ENCODE peak calls at places on chromosomes 11 and 22, in eight cellular contexts. X is psoas muscle, G is GM23248, V is RCC 7860, N is GM12865, U is Karpas-422, F is RKO, B is non-pigmented ciliary epithelial cell. S is an unnamed sample.

GRCh38 chr11:111707039-111707690 is 59.0 kb downstream of the PPP2R1B start:
- DNase-seq in B (no peak), X (peak), N (no peak), F (no peak), V (no peak), G (peak), U (no peak), S (no peak)

GRCh38 chr11:119910056-119910455 is 181.1 kb upstream of the NECTIN1 start:
- DNase-seq in U (no peak), N (no peak), B (no peak), F (no peak), V (no peak), G (no peak), X (no peak), S (no peak)

GRCh38 chr11:71429701-71430100 is 18.5 kb downstream of the DHCR7 start:
- DNase-seq in X (no peak), B (no peak), U (no peak), G (no peak), F (no peak), N (no peak), V (no peak), S (no peak)

GRCh38 chr11:506238-506949 is 648 bp downstream of the RNH1 start:
- DNase-seq in F (peak), U (peak), G (peak), X (peak), B (peak), N (peak), V (peak), S (peak)

GRCh38 chr11:2794947-2795346 is 90.6 kb downstream of the CDKN1C start:
- DNase-seq in U (no peak), V (no peak), X (peak), G (no peak), B (no peak), F (no peak), N (no peak), S (no peak)

GRCh38 chr11:101010899-101011298 is 118.7 kb downstream of the PGR start:
- DNase-seq in U (no peak), X (no peak), G (no peak), B (no peak), V (no peak), F (peak), N (no peak), S (no peak)

GRCh38 chr11:35529971-35530495 is 4.6 kb upstream of the PAMR1 start:
- DNase-seq in V (peak), B (peak), G (peak), F (no peak), U (no peak), N (no peak), X (no peak), S (no peak)

GRCh38 chr11:1102221-1102971 is 27.7 kb downstream of the MUC2 start:
- DNase-seq in G (no peak), V (no peak), X (peak), F (no peak), N (no peak), B (no peak), U (no peak), S (no peak)

GRCh38 chr11:67111261-67111660 is 7.8 kb upstream of the KDM2A start:
- DNase-seq in U (no peak), N (no peak), X (no peak), F (no peak), G (peak), V (no peak), B (no peak), S (no peak)

GRCh38 chr11:130061017-130061416 is 8.7 kb upstream of the APLP2 start:
- DNase-seq in N (no peak), X (no peak), F (no peak), B (no peak), G (no peak), V (no peak), U (no peak), S (no peak)

GRCh38 chr22:37154925-37155712 is 5.4 kb upstream of the IL2RB start:
- DNase-seq in G (no peak), F (no peak), V (no peak), N (peak), X (no peak), B (no peak), U (no peak), S (no peak)

GRCh38 chr11:93740802-93741093 is 547 bp downstream of the TAF1D start:
- DNase-seq in G (peak), V (peak), U (peak), X (peak), F (peak), B (no peak), N (peak), S (peak)

GRCh38 chr22:37107779-37108621 is 1.5 kb downstream of the TMPRSS6 start:
- DNase-seq in U (no peak), B (no peak), F (no peak), G (no peak), N (no peak), X (no peak), V (no peak), S (no peak)

GRCh38 chr11:86955674-86956522 is 703 bp upstream of the FZD4 start:
- DNase-seq in U (peak), X (peak), V (peak), F (peak), N (peak), B (no peak), G (peak), S (no peak)

GRCh38 chr11:9518835-9519234 is 54.6 kb upstream of the WEE1 start:
- DNase-seq in X (no peak), F (no peak), U (no peak), G (no peak), N (no peak), V (no peak), B (no peak), S (no peak)

GRCh38 chr11:96103102-96103501 is 179.2 kb upstream of the MTMR2 start:
- DNase-seq in X (no peak), B (no peak), V (peak), G (peak), F (no peak), U (no peak), N (no peak), S (no peak)

GRCh38 chr11:70210516-70210915 is 7.4 kb downstream of the FADD start:
- DNase-seq in V (no peak), U (no peak), B (no peak), G (peak), X (no peak), F (no peak), N (no peak), S (no peak)

GRCh38 chr11:923691-924405 is 1.8 kb upstream of the AP2A2 start:
- DNase-seq in U (no peak), V (no peak), B (no peak), F (no peak), X (peak), N (no peak), G (peak), S (no peak)

GRCh38 chr11:120127236-120127635 is 10.7 kb downstream of the TRIM29 start:
- DNase-seq in U (no peak), N (no peak), G (no peak), B (no peak), X (peak), V (no peak), F (no peak), S (no peak)

GRCh38 chr11:79963886-79964660 is 523.2 kb upstream of the TENM4 start:
- DNase-seq in B (no peak), V (no peak), U (no peak), G (no peak), F (no peak), N (no peak), X (no peak), S (no peak)

GRCh38 chr22:30266445-30267381 is at the start of gene OSM:
- DNase-seq in U (peak), B (no peak), X (peak), G (no peak), N (peak), F (no peak), V (no peak), S (no peak)

GRCh38 chr22:48803993-48804810 is 1023.5 kb downstream of the BRD1 start:
- DNase-seq in B (no peak), N (no peak), G (no peak), X (no peak), F (no peak), U (no peak), V (no peak), S (no peak)

GRCh38 chr11:69060806-69061712 is 12.3 kb downstream of the TPCN2 start:
- DNase-seq in V (no peak), B (no peak), F (no peak), G (no peak), N (no peak), X (no peak), U (no peak), S (no peak)

GRCh38 chr11:9571766-9572120 is 1.7 kb upstream of the WEE1 start:
- DNase-seq in F (no peak), U (peak), G (no peak), N (no peak), X (no peak), V (no peak), B (no peak), S (no peak)

GRCh38 chr22:28601915-28602314 is 77.7 kb downstream of the TTC28 start:
- DNase-seq in U (no peak), G (no peak), F (no peak), X (no peak), V (no peak), N (no peak), B (no peak), S (no peak)

GRCh38 chr11:123302751-123303195 is 107.7 kb upstream of the CLMP start:
- DNase-seq in V (no peak), F (peak), G (peak), N (peak), B (peak), U (peak), X (no peak), S (no peak)

GRCh38 chr11:34490304-34490703 is 23.3 kb downstream of the ELF5 start:
- DNase-seq in F (no peak), B (no peak), N (no peak), G (no peak), X (no peak), V (no peak), U (no peak), S (no peak)

GRCh38 chr11:95886462-95886861 is 37.4 kb downstream of the MTMR2 start:
- DNase-seq in V (no peak), B (no peak), X (no peak), N (no peak), F (no peak), U (no peak), G (no peak), S (no peak)

GRCh38 chr22:38074181-38075104 is 9.5 kb downstream of the SLC16A8 start:
- DNase-seq in U (no peak), V (no peak), N (no peak), G (no peak), X (no peak), B (no peak), F (no peak), S (no peak)

GRCh38 chr22:45709866-45710265 is 38.2 kb downstream of the ATXN10 start:
- DNase-seq in N (no peak), X (no peak), F (peak), G (peak), B (no peak), U (no peak), V (peak), S (no peak)

GRCh38 chr11:35583126-35583525 is 35.1 kb upstream of the FJX1 start:
- DNase-seq in U (no peak), X (no peak), G (peak), B (no peak), V (no peak), F (no peak), N (no peak), S (no peak)

GRCh38 chr11:131470526-131470925 is 100.1 kb downstream of the NTM start:
- DNase-seq in X (no peak), U (peak), G (no peak), F (no peak), N (no peak), B (no peak), V (no peak), S (no peak)

GRCh38 chr11:128422576-128423370 is 164.6 kb downstream of the ETS1 start:
- DNase-seq in N (peak), F (no peak), G (no peak), U (no peak), V (no peak), X (peak), B (no peak), S (no peak)

GRCh38 chr11:16989554-16989953 is 24.7 kb downstream of the PLEKHA7 start:
- DNase-seq in V (no peak), G (no peak), N (no peak), F (no peak), B (no peak), U (no peak), X (no peak), S (no peak)

GRCh38 chr11:1546536-1547466 is 25.3 kb downstream of the DUSP8 start:
- DNase-seq in F (peak), B (no peak), U (peak), G (peak), V (no peak), N (no peak), X (peak), S (no peak)